ENCODE peak calls at places on chromosomes 2 and 18, in five cellular contexts. Z, D, W, J and X are unnamed samples.

GRCh38 chr2:143347901-143348300 is 218.7 kb downstream of the ARHGAP15 start:
- DNase-seq in D (no peak), Z (no peak), W (no peak), J (no peak), X (no peak)

GRCh38 chr2:86031606-86032005 is 74.1 kb downstream of the POLR1A start:
- DNase-seq in D (no peak), W (no peak), Z (no peak), J (no peak), X (no peak)

GRCh38 chr2:240649331-240649730 is 24.1 kb downstream of the GPR35 start:
- DNase-seq in Z (no peak), J (no peak), D (no peak), W (no peak), X (no peak)

GRCh38 chr2:160169401-160169918 is 30.6 kb downstream of the ITGB6 start:
- DNase-seq in D (no peak), Z (no peak), W (no peak), J (no peak), X (no peak)

GRCh38 chr2:64945973-64946736 is 43.0 kb upstream of the SLC1A4 start:
- DNase-seq in J (peak; percentile 43), Z (peak; percentile 55), D (peak; percentile 86), W (no peak), X (no peak)

GRCh38 chr18:43049021-43049420 is 66.5 kb downstream of the RIT2 start:
- DNase-seq in W (no peak), Z (no peak), J (peak; percentile 88), D (no peak), X (peak; percentile 64)

GRCh38 chr2:142190805-142191204 is 60.0 kb upstream of the LRP1B start:
- DNase-seq in W (no peak), Z (no peak), J (peak; percentile 66), D (no peak), X (no peak)

GRCh38 chr2:27737676-27738348 is 33.7 kb upstream of the MRPL33 start:
- DNase-seq in Z (no peak), D (no peak), J (peak; percentile 93), W (no peak), X (no peak)

GRCh38 chr2:204896146-204896545 is 350.9 kb downstream of the PARD3B start:
- DNase-seq in Z (no peak), D (no peak), W (no peak), J (no peak), X (no peak)

GRCh38 chr2:42844901-42845685 is 52.7 kb upstream of the HAAO start:
- DNase-seq in Z (no peak), J (no peak), D (no peak), W (no peak), X (no peak)

GRCh38 chr2:230864605-230865323 is at the start of gene ITM2C:
- DNase-seq in Z (peak; percentile 67), J (peak; percentile 53), D (peak; percentile 81), W (no peak), X (no peak)

GRCh38 chr2:157840568-157841156 is 35.5 kb downstream of the ACVR1 start:
- DNase-seq in D (no peak), W (peak; percentile 29), Z (no peak), J (peak; percentile 56), X (peak; percentile 83)

GRCh38 chr2:204984421-204984925 is 439.2 kb downstream of the PARD3B start:
- DNase-seq in Z (no peak), D (no peak), W (no peak), J (no peak), X (no peak)

GRCh38 chr2:203718087-203718486 is 11.6 kb downstream of the CD28 start:
- DNase-seq in Z (no peak), J (peak; percentile 60), D (peak; percentile 94), W (no peak), X (no peak)

GRCh38 chr2:241351640-241352031 is 4.4 kb upstream of the FARP2 start:
- DNase-seq in Z (no peak), J (no peak), W (no peak), D (no peak), X (no peak)

GRCh38 chr2:224682121-224682520 is 34.0 kb downstream of the CCDC195 start:
- DNase-seq in D (no peak), J (no peak), W (no peak), Z (no peak), X (no peak)

GRCh38 chr18:47050468-47050867 is 15.0 kb upstream of the ELOA2 start:
- DNase-seq in W (no peak), J (peak; percentile 80), D (peak; percentile 55), Z (no peak), X (peak; percentile 47)

GRCh38 chr2:78682781-78683180 is 342.7 kb upstream of the REG3G start:
- DNase-seq in D (no peak), J (peak; percentile 18), Z (no peak), W (no peak), X (no peak)

GRCh38 chr2:9378433-9379371 is 44.6 kb downstream of the ITGB1BP1 start:
- DNase-seq in Z (no peak), D (no peak), W (peak; percentile 26), J (peak; percentile 84), X (no peak)

GRCh38 chr18:61398961-61399632 is 65.9 kb downstream of the CDH20 start:
- DNase-seq in Z (no peak), D (no peak), J (peak; percentile 62), W (no peak), X (peak; percentile 37)

GRCh38 chr18:23636041-23636399 is 26.7 kb downstream of the ANKRD29 start:
- DNase-seq in Z (no peak), J (no peak), W (no peak), D (no peak), X (no peak)

GRCh38 chr18:74724186-74724585 is 126.5 kb downstream of the ZNF407 start:
- DNase-seq in W (no peak), Z (no peak), D (no peak), J (peak; percentile 83), X (no peak)

DNA sequence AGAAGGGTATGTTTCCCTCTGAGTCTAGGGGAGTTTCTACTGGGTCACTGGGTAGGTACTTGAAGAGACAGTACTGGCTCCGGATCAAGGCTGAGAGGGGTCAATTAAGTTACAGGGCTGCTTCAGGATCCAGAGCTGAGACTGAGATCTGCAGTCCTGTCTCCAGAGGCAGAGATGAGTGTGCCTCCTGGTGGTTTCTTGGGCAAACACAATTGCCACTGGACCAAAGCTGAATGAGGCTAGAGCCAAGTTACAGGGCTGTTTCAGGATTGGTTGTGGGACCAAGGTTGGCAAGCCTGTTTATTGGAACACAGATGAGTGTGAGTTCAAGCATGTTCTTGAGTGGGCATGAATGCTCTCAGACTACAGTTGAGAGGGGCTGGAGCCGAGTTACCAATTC is 157.9 kb downstream of the ADCYAP1 start:
- DNase-seq in D (no peak), J (peak; percentile 22), W (no peak), Z (no peak), X (no peak)
- TF ChIP-seq CTCF in D (no peak), J (peak; percentile 50), W (no peak), Z (no peak), X (no peak)

GRCh38 chr2:106562826-106563594 is 75.8 kb downstream of the CD8B2 start:
- DNase-seq in D (peak; percentile 41), Z (no peak), W (no peak), J (peak; percentile 40), X (no peak)
- TF ChIP-seq CTCF in D (peak; percentile 32), Z (no peak), W (no peak), J (peak; percentile 68), X (no peak)

GRCh38 chr2:129883121-129883520 is 96.3 kb upstream of the RAB6C start:
- DNase-seq in W (no peak), Z (no peak), J (no peak), D (no peak), X (no peak)

GRCh38 chr2:129884221-129884786 is 95.2 kb upstream of the RAB6C start:
- DNase-seq in W (no peak), Z (no peak), J (no peak), D (no peak), X (no peak)

GRCh38 chr2:129887688-129888266 is 91.7 kb upstream of the RAB6C start:
- DNase-seq in Z (no peak), W (no peak), D (no peak), J (no peak), X (no peak)

GRCh38 chr2:129888461-129888860 is 91.0 kb upstream of the RAB6C start:
- DNase-seq in D (no peak), W (no peak), J (no peak), Z (no peak), X (no peak)

GRCh38 chr2:129885735-129886134 is 93.7 kb upstream of the RAB6C start:
- DNase-seq in Z (no peak), D (no peak), J (no peak), W (no peak), X (no peak)
- TF ChIP-seq CTCF in Z (no peak), D (no peak), J (no peak), W (no peak), X (no peak)

DNA sequence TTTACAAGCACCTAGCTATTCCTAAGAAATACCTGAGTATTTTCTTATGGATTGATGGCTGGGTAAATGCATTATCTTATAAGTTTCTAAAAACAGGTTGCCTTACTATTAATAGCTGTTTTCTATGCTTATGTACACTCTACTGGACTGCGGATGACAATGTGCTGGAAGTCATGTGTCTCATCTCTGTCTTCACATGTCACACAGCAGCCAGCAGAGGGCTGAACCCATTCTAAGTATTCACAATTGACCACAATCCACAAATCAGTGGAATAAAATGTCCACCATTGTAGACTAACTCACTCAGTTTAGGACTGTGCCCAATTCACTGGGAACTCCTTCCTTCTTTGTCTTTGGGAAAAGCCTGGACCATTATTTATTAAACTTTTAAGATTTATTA is 371.2 kb downstream of the INSIG2 start:
- DNase-seq in J (no peak), Z (no peak), W (no peak), D (no peak), X (no peak)
- TF ChIP-seq CTCF in J (no peak), Z (no peak), W (no peak), D (no peak), X (no peak)

GRCh38 chr18:75753753-75754152 is 326.2 kb upstream of the SMIM21 start:
- DNase-seq in D (no peak), Z (no peak), W (no peak), J (no peak), X (no peak)
- TF ChIP-seq CTCF in D (no peak), Z (no peak), W (no peak), J (no peak), X (no peak)

DNA sequence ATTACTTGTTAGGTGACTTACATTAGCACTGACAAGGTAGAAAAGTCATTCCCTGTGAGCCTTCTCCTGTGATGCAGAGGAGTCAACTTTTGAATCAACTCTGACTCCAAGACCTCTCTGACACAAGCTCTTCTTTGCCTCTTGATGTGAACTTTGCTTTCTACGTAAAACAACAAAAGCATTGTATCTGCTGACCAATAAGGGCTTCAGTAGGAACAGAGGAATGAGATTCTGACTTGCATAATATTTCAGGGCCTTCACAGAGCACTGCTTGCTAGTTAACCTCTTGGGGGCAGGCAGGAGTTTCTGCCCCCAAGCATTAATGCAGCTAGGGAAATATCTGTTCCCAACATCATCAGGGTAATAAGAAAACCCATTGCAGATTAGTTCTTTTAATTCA is 791.5 kb downstream of the BCL11A start:
- DNase-seq in W (no peak), J (no peak), D (no peak), Z (no peak), X (no peak)
- TF ChIP-seq CTCF in W (no peak), J (no peak), D (no peak), Z (no peak), X (no peak)